ENCODE peak calls at places on chromosomes 2 and 18, in nine cellular contexts. I is MM.1S; Z is CD8-positive, alpha-beta T cell; X is HFFc6; P is activated T-cell treated with anti-CD3 and anti-CD28 coated beads for 1 hour; G is stimulated activated CD4-positive, alpha-beta T cell treated with anti-CD3 and anti-CD28 coated beads, TNF-alpha, amount 100 ng/mL, for 24 hours; L is Daoy; A is central memory CD4-positive, alpha-beta T cell; H is myocyte. C is an unnamed sample.

GRCh38 chr2:70014959-70015358 is 53.5 kb upstream of the ASPRV1 start:
- DNase-seq in I (no peak), Z (no peak), X (no peak), P (no peak), G (no peak), L (no peak), A (no peak), H (no peak), C (peak; percentile 29)

GRCh38 chr2:26396734-26397298 is 4.9 kb upstream of the DRC1 start:
- DNase-seq in I (no peak), Z (peak; percentile 10), X (no peak), P (no peak), G (no peak), L (no peak), A (no peak), H (no peak), C (no peak)

GRCh38 chr2:36800381-36800780 is 103.9 kb downstream of the VIT start:
- DNase-seq in I (no peak), Z (peak; percentile 34), X (no peak), P (peak; percentile 1), G (peak; percentile 12), L (no peak), A (no peak), H (no peak), C (no peak)

GRCh38 chr2:112159454-112159921 is 21.3 kb downstream of the FBLN7 start:
- DNase-seq in I (no peak), Z (no peak), X (no peak), P (no peak), G (no peak), L (no peak), A (no peak), H (peak; percentile 84), C (no peak)

GRCh38 chr18:57581301-57581934 is 5.1 kb downstream of the FECH start:
- DNase-seq in I (peak; percentile 80), Z (no peak), X (no peak), P (no peak), G (no peak), L (no peak), A (no peak), H (no peak), C (no peak)

GRCh38 chr2:110875384-110875725 is 143.0 kb downstream of the ACOXL start:
- DNase-seq in I (no peak), Z (no peak), X (no peak), P (no peak), G (no peak), L (no peak), A (no peak), H (no peak), C (no peak)

GRCh38 chr18:49467599-49467998 is 7.2 kb upstream of the DYM start:
- DNase-seq in I (no peak), Z (no peak), X (no peak), P (no peak), G (no peak), L (no peak), A (no peak), H (no peak), C (no peak)

GRCh38 chr2:11009176-11009575 is 97.4 kb downstream of the KCNF1 start:
- DNase-seq in I (no peak), Z (no peak), X (no peak), P (no peak), G (no peak), L (no peak), A (no peak), H (no peak), C (no peak)

GRCh38 chr2:69138247-69138754 is 125.3 kb downstream of the ANTXR1 start:
- DNase-seq in I (no peak), Z (no peak), X (peak; percentile 73), P (no peak), G (no peak), L (peak; percentile 76), A (no peak), H (peak; percentile 67), C (no peak)

GRCh38 chr2:48347712-48348111 is 182.2 kb upstream of the STON1 start:
- DNase-seq in I (no peak), Z (no peak), X (peak; percentile 7), P (no peak), G (no peak), L (no peak), A (peak; percentile 16), H (peak; percentile 41), C (no peak)

GRCh38 chr18:1047406-1047805 is 142.7 kb downstream of the ADCYAP1 start:
- DNase-seq in I (no peak), Z (no peak), X (no peak), P (no peak), G (no peak), L (peak; percentile 64), A (no peak), H (no peak), C (no peak)

GRCh38 chr2:54668711-54669110 is 54.8 kb upstream of the EML6 start:
- DNase-seq in I (no peak), Z (no peak), X (no peak), P (no peak), G (no peak), L (no peak), A (no peak), H (no peak), C (no peak)

GRCh38 chr2:32926708-32927084 is 20.1 kb upstream of the LTBP1 start:
- DNase-seq in I (no peak), Z (no peak), X (peak; percentile 22), P (no peak), G (no peak), L (no peak), A (no peak), H (peak; percentile 80), C (no peak)

GRCh38 chr2:47676236-47676635 is 106.7 kb upstream of the MSH6 start:
- DNase-seq in I (no peak), Z (no peak), X (no peak), P (no peak), G (no peak), L (no peak), A (no peak), H (no peak), C (no peak)

GRCh38 chr2:42935692-42936631 is 143.6 kb upstream of the HAAO start:
- DNase-seq in I (no peak), Z (no peak), X (no peak), P (no peak), G (no peak), L (no peak), A (no peak), H (no peak), C (peak; percentile 29)

GRCh38 chr2:162074937-162075688 is 1.1 kb upstream of the DPP4 start:
- DNase-seq in I (no peak), Z (no peak), X (peak; percentile 63), P (no peak), G (no peak), L (no peak), A (no peak), H (no peak), C (no peak)

GRCh38 chr2:13180729-13181128 is 464.0 kb downstream of the TRIB2 start:
- DNase-seq in I (no peak), Z (no peak), X (no peak), P (no peak), G (no peak), L (no peak), A (no peak), H (no peak), C (no peak)

GRCh38 chr2:108778857-108779256 is 7.7 kb upstream of the CCDC138 start:
- DNase-seq in I (no peak), Z (no peak), X (no peak), P (no peak), G (no peak), L (no peak), A (no peak), H (no peak), C (no peak)

GRCh38 chr2:33068261-33068660 is 121.5 kb downstream of the LTBP1 start:
- DNase-seq in I (no peak), Z (no peak), X (peak; percentile 69), P (no peak), G (no peak), L (peak; percentile 71), A (no peak), H (no peak), C (no peak)

GRCh38 chr2:38959938-38960608 is 70.4 kb downstream of the ARHGEF33 start:
- DNase-seq in I (no peak), Z (peak; percentile 52), X (peak; percentile 50), P (peak; percentile 44), G (peak; percentile 41), L (no peak), A (peak; percentile 60), H (peak; percentile 7), C (peak; percentile 53)

GRCh38 chr2:173613386-173613785 is 258.7 kb downstream of the CDCA7 start:
- DNase-seq in I (no peak), Z (no peak), X (no peak), P (no peak), G (no peak), L (no peak), A (no peak), H (no peak), C (no peak)

GRCh38 chr18:58466636-58467205 is 162.2 kb downstream of the ALPK2 start:
- DNase-seq in I (no peak), Z (no peak), X (no peak), P (no peak), G (no peak), L (no peak), A (no peak), H (no peak), C (no peak)

GRCh38 chr2:218310853-218311542 is 18.7 kb upstream of the TMBIM1 start:
- DNase-seq in I (no peak), Z (no peak), X (no peak), P (no peak), G (no peak), L (no peak), A (no peak), H (no peak), C (no peak)

GRCh38 chr18:11005528-11005927 is 143.8 kb downstream of the PIEZO2 start:
- DNase-seq in I (no peak), Z (no peak), X (no peak), P (no peak), G (no peak), L (peak; percentile 89), A (no peak), H (peak; percentile 94), C (no peak)

GRCh38 chr2:3512086-3512485 is 7.2 kb downstream of the ADI1 start:
- DNase-seq in I (no peak), Z (no peak), X (no peak), P (no peak), G (no peak), L (no peak), A (no peak), H (no peak), C (no peak)

GRCh38 chr2:190545756-190546385 is 11.3 kb upstream of the NEMP2 start:
- DNase-seq in I (no peak), Z (no peak), X (no peak), P (no peak), G (no peak), L (no peak), A (no peak), H (peak; percentile 15), C (no peak)

GRCh38 chr2:227772197-227772661 is 26.5 kb downstream of the SCYGR8 start:
- DNase-seq in I (no peak), Z (no peak), X (no peak), P (no peak), G (no peak), L (peak; percentile 5), A (no peak), H (no peak), C (no peak)

GRCh38 chr2:203535784-203536590 is 886 bp upstream of the RAPH1 start:
- DNase-seq in I (no peak), Z (no peak), X (peak; percentile 53), P (no peak), G (no peak), L (no peak), A (no peak), H (no peak), C (no peak)

GRCh38 chr2:197078535-197078934 is 152.0 kb upstream of the PGAP1 start:
- DNase-seq in I (no peak), Z (no peak), X (no peak), P (no peak), G (no peak), L (no peak), A (no peak), H (no peak), C (no peak)

GRCh38 chr2:113178891-113179290 is 5.1 kb downstream of the PSD4 start:
- DNase-seq in I (no peak), Z (peak; percentile 52), X (no peak), P (no peak), G (peak; percentile 39), L (peak; percentile 34), A (no peak), H (no peak), C (peak; percentile 35)

GRCh38 chr2:1617425-1618021 is 126.8 kb downstream of the PXDN start:
- DNase-seq in I (no peak), Z (no peak), X (no peak), P (no peak), G (no peak), L (no peak), A (no peak), H (no peak), C (no peak)